ENCODE peak calls at places on chromosomes 13 and 19, in nine cellular contexts. A, S, O, W, V, L, P, E and T are unnamed samples.

GRCh38 chr19:12722566-12723382 is 958 bp downstream of the TNPO2 start:
- DNase-seq in A (peak), S (peak), O (peak), W (peak), V (peak), L (peak), P (peak), E (peak), T (peak)

GRCh38 chr19:45320997-45321775 is 1.5 kb downstream of the CKM start:
- DNase-seq in A (no peak), S (no peak), O (no peak), W (no peak), V (no peak), L (no peak), P (no peak), E (no peak), T (no peak)

GRCh38 chr19:32041681-32042292 is 303.6 kb upstream of the ZNF507 start:
- DNase-seq in A (peak), S (peak), O (peak), W (peak), V (peak), L (peak), P (peak), E (no peak), T (peak)

GRCh38 chr13:48551329-48551728 is 18.4 kb upstream of the RCBTB2 start:
- DNase-seq in A (no peak), S (no peak), O (no peak), W (no peak), V (no peak), L (no peak), P (no peak), E (no peak), T (no peak)

GRCh38 chr13:33134213-33134612 is 118.0 kb downstream of the KL start:
- DNase-seq in A (no peak), S (no peak), O (no peak), W (no peak), V (no peak), L (peak), P (no peak), E (no peak), T (no peak)

GRCh38 chr19:16319466-16319865 is 5.2 kb upstream of the KLF2 start:
- DNase-seq in A (no peak), S (peak), O (no peak), W (no peak), V (peak), L (peak), P (no peak), E (no peak), T (peak)

GRCh38 chr19:9306443-9306842 is 3.2 kb downstream of the ZNF699 start:
- DNase-seq in A (no peak), S (peak), O (no peak), W (no peak), V (no peak), L (peak), P (no peak), E (no peak), T (peak)

GRCh38 chr13:26557393-26558073 is at the start of gene WASF3:
- DNase-seq in A (peak), S (peak), O (peak), W (peak), V (peak), L (peak), P (peak), E (peak), T (peak)

GRCh38 chr19:42246143-42246868 is 3.9 kb upstream of the GSK3A start:
- DNase-seq in A (peak), S (peak), O (no peak), W (peak), V (no peak), L (peak), P (peak), E (peak), T (peak)

GRCh38 chr13:97226788-97227627 is 4.9 kb downstream of the MBNL2 start:
- DNase-seq in A (peak), S (no peak), O (no peak), W (no peak), V (peak), L (no peak), P (no peak), E (no peak), T (no peak)

GRCh38 chr19:17419491-17420266 is at the start of gene MVB12A:
- DNase-seq in A (peak), S (peak), O (peak), W (peak), V (peak), L (peak), P (peak), E (peak), T (peak)

GRCh38 chr13:24176351-24177101 is 16.0 kb downstream of the SPATA13 start:
- DNase-seq in A (no peak), S (no peak), O (no peak), W (no peak), V (no peak), L (no peak), P (no peak), E (no peak), T (peak)

GRCh38 chr19:19661141-19661674 is 2.3 kb downstream of the ATP13A1 start:
- DNase-seq in A (no peak), S (no peak), O (no peak), W (no peak), V (no peak), L (no peak), P (no peak), E (peak), T (no peak)
- H3K4me3 ChIP-seq in A (no peak), S (no peak), O (no peak), W (no peak), V (peak), L (no peak), P (no peak), E (peak), T (no peak)

GRCh38 chr13:39095500-39095899 is 57.2 kb downstream of the NHLRC3 start:
- DNase-seq in A (no peak), S (no peak), O (no peak), W (no peak), V (no peak), L (no peak), P (no peak), E (no peak), T (no peak)
- H3K4me3 ChIP-seq in A (no peak), S (no peak), O (no peak), W (no peak), V (no peak), L (no peak), P (no peak), E (no peak), T (no peak)

GRCh38 chr19:1725100-1726064 is 27.9 kb upstream of the ONECUT3 start:
- DNase-seq in A (peak), S (peak), O (no peak), W (peak), V (no peak), L (peak), P (peak), E (no peak), T (no peak)
- H3K4me3 ChIP-seq in A (peak), S (peak), O (peak), W (peak), V (no peak), L (peak), P (peak), E (peak), T (peak)

GRCh38 chr19:1901940-1902404 is 3.2 kb upstream of the ADAT3 start:
- DNase-seq in A (no peak), S (no peak), O (no peak), W (no peak), V (peak), L (peak), P (peak), E (peak), T (no peak)

GRCh38 chr19:1893791-1894190 is 8.5 kb upstream of the ABHD17A start:
- DNase-seq in A (no peak), S (no peak), O (no peak), W (peak), V (no peak), L (no peak), P (no peak), E (no peak), T (no peak)

GRCh38 chr19:1896508-1896907 is 8.7 kb upstream of the ADAT3 start:
- DNase-seq in A (no peak), S (no peak), O (no peak), W (no peak), V (peak), L (no peak), P (no peak), E (peak), T (no peak)
- H3K4me3 ChIP-seq in A (no peak), S (no peak), O (no peak), W (no peak), V (no peak), L (no peak), P (no peak), E (no peak), T (no peak)

DNA sequence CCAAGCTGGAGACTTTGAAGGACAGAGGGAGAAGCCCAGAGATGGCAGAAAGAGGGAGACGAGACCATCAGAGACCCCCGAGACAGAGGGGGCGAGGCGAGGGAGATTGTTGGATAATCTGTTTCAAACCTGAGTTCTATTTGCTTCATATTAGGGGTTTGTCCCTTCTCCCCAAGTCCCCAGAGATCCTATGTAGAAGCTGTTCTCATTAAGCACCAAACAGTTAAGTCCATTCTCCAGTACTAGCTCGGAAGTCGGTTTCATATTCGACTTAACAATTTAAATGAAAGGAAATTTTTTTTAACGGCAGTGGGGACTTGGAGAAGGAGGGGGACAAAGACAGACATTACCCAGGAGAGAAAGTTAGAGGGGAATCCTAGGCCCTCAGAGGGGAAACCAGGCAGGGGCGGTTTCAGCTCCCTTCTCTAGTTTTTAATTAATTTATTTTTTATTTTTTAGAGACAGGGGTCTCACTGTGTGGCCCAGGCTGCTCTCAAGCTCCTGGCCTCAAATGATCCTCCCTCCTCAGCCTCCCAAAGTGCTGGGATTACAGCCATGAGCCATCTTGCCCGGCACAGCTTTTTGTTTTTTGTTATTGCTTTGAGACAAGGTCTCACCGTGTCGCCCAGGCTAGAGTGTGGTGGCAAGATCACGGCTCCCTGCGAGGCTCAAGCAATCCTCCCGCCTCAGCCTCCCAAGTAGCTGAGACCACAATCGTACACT is 13.6 kb upstream of the TLE2 start:
- DNase-seq in A (no peak), S (no peak), O (no peak), W (no peak), V (no peak), L (peak), P (no peak), E (no peak), T (no peak)
- H3K4me3 ChIP-seq in A (no peak), S (no peak), O (no peak), W (no peak), V (no peak), L (no peak), P (no peak), E (no peak), T (no peak)

DNA sequence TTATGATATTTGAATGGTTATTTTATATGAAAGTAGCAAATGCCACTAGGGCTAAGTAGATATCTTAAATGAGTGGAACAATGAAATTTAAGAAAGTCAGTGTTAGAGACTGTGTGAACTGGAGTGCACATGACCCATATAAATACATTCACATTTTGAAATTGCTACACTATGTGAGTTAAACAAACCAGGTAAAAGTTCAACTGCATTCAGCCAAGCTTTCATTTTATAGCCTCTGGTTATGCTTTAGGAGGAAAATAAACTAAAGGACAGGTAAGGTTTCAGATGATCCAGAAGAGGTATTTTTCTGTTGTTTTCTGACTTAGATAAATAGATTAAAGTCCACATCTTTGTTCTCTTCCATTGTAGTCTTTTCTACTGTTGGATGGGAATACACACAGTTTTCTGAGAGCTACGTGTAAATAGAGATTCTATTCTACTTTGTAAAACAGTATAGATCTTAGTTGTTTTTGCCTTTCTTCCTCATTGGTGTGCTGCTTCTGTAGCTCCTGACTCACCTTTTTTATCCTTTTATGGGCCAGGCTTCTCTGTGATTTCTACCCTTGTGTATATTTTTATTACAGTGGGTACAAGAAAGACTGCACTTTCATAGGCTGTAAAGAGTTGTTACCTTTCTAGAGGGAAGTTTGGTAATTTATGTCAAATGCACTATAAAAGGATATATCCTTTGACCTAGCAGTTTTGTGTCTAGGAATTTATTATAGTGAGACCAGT is 54.6 kb upstream of the KCTD4 start:
- DNase-seq in A (no peak), S (no peak), O (no peak), W (no peak), V (no peak), L (peak), P (no peak), E (no peak), T (no peak)
- H3K4me3 ChIP-seq in A (no peak), S (no peak), O (no peak), W (no peak), V (no peak), L (no peak), P (no peak), E (no peak), T (no peak)

GRCh38 chr13:80649274-80649673 is 308.3 kb upstream of the SPRY2 start:
- DNase-seq in A (no peak), S (no peak), O (no peak), W (no peak), V (no peak), L (no peak), P (no peak), E (no peak), T (no peak)

GRCh38 chr13:80655778-80656518 is 315.0 kb upstream of the SPRY2 start:
- DNase-seq in A (no peak), S (no peak), O (no peak), W (no peak), V (no peak), L (no peak), P (no peak), E (no peak), T (no peak)

GRCh38 chr13:80658705-80659104 is 317.8 kb upstream of the SPRY2 start:
- DNase-seq in A (no peak), S (no peak), O (no peak), W (no peak), V (no peak), L (no peak), P (no peak), E (no peak), T (no peak)

GRCh38 chr13:80654638-80655249 is 313.8 kb upstream of the SPRY2 start:
- DNase-seq in A (no peak), S (no peak), O (no peak), W (no peak), V (no peak), L (no peak), P (no peak), E (peak), T (no peak)
- H3K4me3 ChIP-seq in A (no peak), S (no peak), O (no peak), W (peak), V (no peak), L (no peak), P (peak), E (peak), T (peak)